ENCODE peak calls at places on chromosomes 5 and 9, in eight cellular contexts. S is adrenal gland; L is left cardiac atrium; V is AML-193; Z is GM03348; I is NCI-H460; F is stimulated activated naive CD4-positive, alpha-beta T cell; B is head of caudate nucleus. W is an unnamed sample.

GRCh38 chr5:176542135-176542595 is 5.0 kb upstream of the RNF44 start:
- DNase-seq in S (peak), L (peak), V (no peak), Z (no peak), I (no peak), F (peak), B (no peak), W (no peak)

GRCh38 chr9:126682928-126683697 is 69.4 kb downstream of the LMX1B start:
- DNase-seq in S (no peak), L (no peak), V (no peak), Z (peak), I (no peak), F (no peak), B (no peak), W (peak)

GRCh38 chr9:86578722-86579121 is 224.5 kb upstream of the TUT7 start:
- DNase-seq in S (no peak), L (no peak), V (no peak), Z (no peak), I (no peak), F (no peak), B (no peak), W (no peak)

GRCh38 chr9:80875947-80876346 is 813.4 kb downstream of the TLE1 start:
- DNase-seq in S (no peak), L (no peak), V (no peak), Z (no peak), I (no peak), F (no peak), B (no peak), W (no peak)

GRCh38 chr5:171712616-171713015 is 73.0 kb upstream of the SMIM23 start:
- DNase-seq in S (no peak), L (no peak), V (no peak), Z (no peak), I (no peak), F (no peak), B (no peak), W (no peak)

GRCh38 chr5:17001418-17001817 is 65.3 kb upstream of the MYO10 start:
- DNase-seq in S (no peak), L (no peak), V (no peak), Z (no peak), I (no peak), F (no peak), B (no peak), W (no peak)

GRCh38 chr5:142342128-142342981 is 17.5 kb upstream of the SPRY4 start:
- DNase-seq in S (peak), L (no peak), V (no peak), Z (no peak), I (no peak), F (no peak), B (no peak), W (peak)

GRCh38 chr9:110078626-110079025 is 129.3 kb downstream of the C9orf152 start:
- DNase-seq in S (no peak), L (no peak), V (no peak), Z (no peak), I (no peak), F (no peak), B (no peak), W (no peak)

GRCh38 chr5:143860211-143860610 is 48.2 kb downstream of the HMHB1 start:
- DNase-seq in S (no peak), L (no peak), V (no peak), Z (no peak), I (no peak), F (no peak), B (no peak), W (no peak)

GRCh38 chr5:100901851-100902341 is 1.2 kb downstream of the ST8SIA4 start:
- DNase-seq in S (peak), L (peak), V (peak), Z (no peak), I (no peak), F (peak), B (peak), W (peak)

GRCh38 chr5:133341296-133341695 is 271.0 kb downstream of the FSTL4 start:
- DNase-seq in S (no peak), L (no peak), V (no peak), Z (no peak), I (no peak), F (no peak), B (no peak), W (no peak)

GRCh38 chr5:154510156-154510555 is 32.1 kb upstream of the HAND1 start:
- DNase-seq in S (no peak), L (no peak), V (no peak), Z (no peak), I (no peak), F (no peak), B (no peak), W (no peak)

GRCh38 chr5:33299621-33300208 is 141.1 kb upstream of the TARS1 start:
- DNase-seq in S (peak), L (no peak), V (no peak), Z (peak), I (peak), F (no peak), B (peak), W (no peak)

GRCh38 chr5:163917741-163918140 is 412.3 kb downstream of the MAT2B start:
- DNase-seq in S (no peak), L (no peak), V (no peak), Z (no peak), I (no peak), F (no peak), B (no peak), W (no peak)

GRCh38 chr9:4739587-4740372 is 1.2 kb downstream of the AK3 start:
- DNase-seq in S (peak), L (no peak), V (no peak), Z (no peak), I (no peak), F (no peak), B (no peak), W (no peak)

GRCh38 chr5:64015824-64016223 is 53.6 kb upstream of the HTR1A start:
- DNase-seq in S (no peak), L (no peak), V (no peak), Z (no peak), I (no peak), F (no peak), B (no peak), W (no peak)

GRCh38 chr5:91224459-91224858 is 158.7 kb downstream of the ARRDC3 start:
- DNase-seq in S (no peak), L (no peak), V (no peak), Z (peak), I (no peak), F (no peak), B (no peak), W (no peak)

GRCh38 chr5:140261403-140262171 is 41.3 kb downstream of the PFDN1 start:
- DNase-seq in S (peak), L (peak), V (peak), Z (peak), I (peak), F (no peak), B (peak), W (peak)

GRCh38 chr9:129489838-129490582 is 130.9 kb downstream of the C9orf50 start:
- DNase-seq in S (no peak), L (peak), V (no peak), Z (no peak), I (no peak), F (peak), B (no peak), W (no peak)

GRCh38 chr5:151030377-151030776 is 10.0 kb downstream of the GPX3 start:
- DNase-seq in S (no peak), L (peak), V (no peak), Z (no peak), I (no peak), F (no peak), B (no peak), W (peak)

GRCh38 chr5:81336528-81336927 is 35.1 kb downstream of the ZCCHC9 start:
- DNase-seq in S (no peak), L (no peak), V (no peak), Z (no peak), I (no peak), F (no peak), B (no peak), W (no peak)

GRCh38 chr5:143083006-143083405 is 312.8 kb downstream of the ARHGAP26 start:
- DNase-seq in S (no peak), L (no peak), V (no peak), Z (no peak), I (no peak), F (no peak), B (no peak), W (no peak)

GRCh38 chr9:114995681-114996221 is 65.4 kb upstream of the TNFSF8 start:
- DNase-seq in S (no peak), L (peak), V (peak), Z (no peak), I (no peak), F (no peak), B (no peak), W (peak)

GRCh38 chr5:151570512-151571269 is 20.4 kb downstream of the FAT2 start:
- DNase-seq in S (no peak), L (no peak), V (no peak), Z (no peak), I (no peak), F (no peak), B (no peak), W (no peak)

GRCh38 chr5:60945760-60946253 is 802 bp downstream of the NDUFAF2 start:
- DNase-seq in S (peak), L (no peak), V (peak), Z (peak), I (no peak), F (no peak), B (no peak), W (no peak)

GRCh38 chr9:29773676-29774075 is 2200.4 kb upstream of the C9orf72 start:
- DNase-seq in S (no peak), L (no peak), V (no peak), Z (no peak), I (no peak), F (no peak), B (no peak), W (no peak)

GRCh38 chr5:180054226-180054625 is 17.3 kb downstream of the RNF130 start:
- DNase-seq in S (no peak), L (no peak), V (no peak), Z (no peak), I (no peak), F (no peak), B (no peak), W (no peak)

GRCh38 chr5:135735831-135736230 is 98.6 kb upstream of the SLC25A48 start:
- DNase-seq in S (peak), L (no peak), V (no peak), Z (no peak), I (no peak), F (no peak), B (no peak), W (no peak)